ENCODE peak calls at places on chromosomes 6 and 20, in seven cellular contexts. Y is SJSA1, H is activated gamma-delta T cell treated with Interleukin-2 at 50 U/mL for 16 hours, U is GM03348, Q is right cardiac atrium, K is psoas muscle, N is T-helper 2 cell. M is an unnamed sample.

GRCh38 chr6:72913797-72914196 is 291.9 kb downstream of the KCNQ5 start:
- DNase-seq in N (no peak), K (no peak), H (no peak), U (no peak), Q (no peak), Y (no peak), M (no peak)

GRCh38 chr6:33925869-33926268 is 122.1 kb upstream of the MLN start:
- DNase-seq in Q (no peak), K (no peak), N (no peak), Y (no peak), U (no peak), H (no peak), M (no peak)

GRCh38 chr6:8530775-8531435 is 95.6 kb upstream of the SLC35B3 start:
- DNase-seq in K (no peak), Y (no peak), U (no peak), N (no peak), H (no peak), Q (peak; percentile 36), M (no peak)

GRCh38 chr20:19975436-19975799 is 41.7 kb upstream of the NAA20 start:
- DNase-seq in Y (no peak), K (peak; percentile 60), U (peak; percentile 40), H (no peak), Q (no peak), N (no peak), M (peak; percentile 43)

GRCh38 chr6:144725731-144726522 is 440.8 kb downstream of the UTRN start:
- DNase-seq in Y (no peak), K (no peak), N (no peak), U (no peak), H (peak; percentile 20), Q (no peak), M (no peak)

GRCh38 chr20:63079971-63080370 is 73.2 kb upstream of the BHLHE23 start:
- DNase-seq in K (peak; percentile 15), H (no peak), N (no peak), U (no peak), Q (no peak), Y (no peak), M (no peak)

GRCh38 chr20:46708172-46708860 is 1.1 kb upstream of the SLC2A10 start:
- DNase-seq in K (no peak), U (no peak), N (no peak), Y (no peak), H (no peak), Q (no peak), M (no peak)

GRCh38 chr6:114939630-114940029 is 596.8 kb upstream of the HS3ST5 start:
- DNase-seq in Q (no peak), N (no peak), K (no peak), U (no peak), Y (no peak), H (no peak), M (no peak)

GRCh38 chr6:692356-692851 is 535 bp downstream of the EXOC2 start:
- DNase-seq in Q (peak; percentile 79), U (peak; percentile 68), N (peak; percentile 69), Y (peak; percentile 52), K (peak; percentile 66), H (peak; percentile 65), M (peak; percentile 40)

GRCh38 chr20:59047938-59048680 is 5.5 kb upstream of the PRELID3B start:
- DNase-seq in N (no peak), K (no peak), Q (no peak), U (peak; percentile 22), Y (peak; percentile 32), H (no peak), M (no peak)

GRCh38 chr6:150599199-150600002 is at the start of gene PLEKHG1:
- DNase-seq in K (peak; percentile 79), H (peak; percentile 34), Y (peak; percentile 8), Q (peak; percentile 93), N (peak; percentile 38), U (peak; percentile 83), M (peak; percentile 86)

GRCh38 chr6:27479319-27480182 is 6.6 kb upstream of the ZNF184 start:
- DNase-seq in U (peak; percentile 73), Q (peak; percentile 87), K (peak; percentile 82), H (peak; percentile 88), N (peak; percentile 76), Y (peak; percentile 95), M (peak; percentile 58)

GRCh38 chr6:6091608-6092002 is 84.9 kb upstream of the NRN1 start:
- DNase-seq in H (no peak), Q (no peak), K (no peak), N (no peak), U (no peak), Y (no peak), M (no peak)

GRCh38 chr6:122778961-122779671 is 400 bp upstream of the FABP7 start:
- DNase-seq in H (no peak), Q (no peak), Y (no peak), N (no peak), K (no peak), U (no peak), M (no peak)

GRCh38 chr6:147158881-147159280 is 45.3 kb upstream of the STXBP5 start:
- DNase-seq in Q (no peak), K (no peak), N (no peak), Y (no peak), H (no peak), U (no peak), M (no peak)